ENCODE peak calls at places on chromosome 7, in seven cellular contexts. One of them, this sample, is unnamed.

GRCh38 chr7:129168219-129168991 is 20.0 kb upstream of the SMO start:
- DNase-seq in endothelial cell of umbilical vein: no peak
- DNase-seq in GM12878: no peak
- DNase-seq in iPS-NIHi11: peak
- DNase-seq in NCI-H2081: peak
- DNase-seq in ACHN: no peak
- DNase-seq in NCI-H1694 treated with DMSO at 0.1 percent for 48 hours: peak
- DNase-seq in this sample: no peak

GRCh38 chr7:90595801-90596683 is at the start of gene CDK14:
- DNase-seq in iPS-NIHi11: peak
- DNase-seq in endothelial cell of umbilical vein: peak
- DNase-seq in NCI-H1694 treated with DMSO at 0.1 percent for 48 hours: peak
- DNase-seq in NCI-H2081: peak
- DNase-seq in ACHN: peak
- DNase-seq in GM12878: no peak
- DNase-seq in this sample: peak

GRCh38 chr7:50674896-50675835 is 107.5 kb downstream of the GRB10 start:
- DNase-seq in endothelial cell of umbilical vein: no peak
- DNase-seq in GM12878: no peak
- DNase-seq in iPS-NIHi11: no peak
- DNase-seq in ACHN: no peak
- DNase-seq in NCI-H2081: no peak
- DNase-seq in NCI-H1694 treated with DMSO at 0.1 percent for 48 hours: no peak
- DNase-seq in this sample: no peak

GRCh38 chr7:100465702-100466311 is 1.7 kb upstream of the SPACDR start:
- DNase-seq in GM12878: no peak
- DNase-seq in ACHN: peak
- DNase-seq in endothelial cell of umbilical vein: peak
- DNase-seq in NCI-H2081: peak
- DNase-seq in NCI-H1694 treated with DMSO at 0.1 percent for 48 hours: peak
- DNase-seq in iPS-NIHi11: peak
- DNase-seq in this sample: peak

GRCh38 chr7:149329265-149329664 is 67.3 kb downstream of the ZNF783 start:
- DNase-seq in ACHN: no peak
- DNase-seq in iPS-NIHi11: no peak
- DNase-seq in endothelial cell of umbilical vein: no peak
- DNase-seq in NCI-H2081: no peak
- DNase-seq in GM12878: no peak
- DNase-seq in NCI-H1694 treated with DMSO at 0.1 percent for 48 hours: no peak
- DNase-seq in this sample: no peak

GRCh38 chr7:132379292-132379691 is 197.0 kb downstream of the PLXNA4 start:
- DNase-seq in NCI-H1694 treated with DMSO at 0.1 percent for 48 hours: no peak
- DNase-seq in NCI-H2081: no peak
- DNase-seq in iPS-NIHi11: no peak
- DNase-seq in GM12878: no peak
- DNase-seq in ACHN: no peak
- DNase-seq in endothelial cell of umbilical vein: no peak
- DNase-seq in this sample: no peak

GRCh38 chr7:54663186-54663585 is 95.8 kb downstream of the SEC61G start:
- DNase-seq in iPS-NIHi11: no peak
- DNase-seq in NCI-H1694 treated with DMSO at 0.1 percent for 48 hours: no peak
- DNase-seq in GM12878: no peak
- DNase-seq in endothelial cell of umbilical vein: no peak
- DNase-seq in ACHN: no peak
- DNase-seq in NCI-H2081: no peak
- DNase-seq in this sample: no peak

GRCh38 chr7:94087664-94088352 is 83.7 kb upstream of the BET1 start:
- DNase-seq in iPS-NIHi11: peak
- DNase-seq in GM12878: peak
- DNase-seq in endothelial cell of umbilical vein: peak
- DNase-seq in NCI-H2081: peak
- DNase-seq in NCI-H1694 treated with DMSO at 0.1 percent for 48 hours: peak
- DNase-seq in ACHN: peak
- DNase-seq in this sample: peak

GRCh38 chr7:106720641-106721040 is 59.7 kb upstream of the CCDC71L start:
- DNase-seq in NCI-H1694 treated with DMSO at 0.1 percent for 48 hours: no peak
- DNase-seq in GM12878: no peak
- DNase-seq in NCI-H2081: no peak
- DNase-seq in iPS-NIHi11: no peak
- DNase-seq in ACHN: no peak
- DNase-seq in endothelial cell of umbilical vein: no peak
- DNase-seq in this sample: peak

GRCh38 chr7:111006691-111007090 is 84.2 kb upstream of the LRRN3 start:
- DNase-seq in iPS-NIHi11: no peak
- DNase-seq in ACHN: no peak
- DNase-seq in endothelial cell of umbilical vein: no peak
- DNase-seq in GM12878: no peak
- DNase-seq in NCI-H2081: no peak
- DNase-seq in NCI-H1694 treated with DMSO at 0.1 percent for 48 hours: no peak
- DNase-seq in this sample: no peak

GRCh38 chr7:28037220-28038010 is 143.2 kb downstream of the JAZF1 start:
- DNase-seq in NCI-H2081: no peak
- DNase-seq in iPS-NIHi11: no peak
- DNase-seq in NCI-H1694 treated with DMSO at 0.1 percent for 48 hours: no peak
- DNase-seq in GM12878: peak
- DNase-seq in endothelial cell of umbilical vein: peak
- DNase-seq in ACHN: peak
- DNase-seq in this sample: peak

GRCh38 chr7:21011153-21011552 is 224.5 kb upstream of the SP8 start:
- DNase-seq in iPS-NIHi11: no peak
- DNase-seq in NCI-H1694 treated with DMSO at 0.1 percent for 48 hours: no peak
- DNase-seq in NCI-H2081: no peak
- DNase-seq in ACHN: no peak
- DNase-seq in GM12878: no peak
- DNase-seq in endothelial cell of umbilical vein: no peak
- DNase-seq in this sample: no peak

GRCh38 chr7:106282374-106282773 is 2.4 kb downstream of the NAMPT start:
- DNase-seq in ACHN: no peak
- DNase-seq in endothelial cell of umbilical vein: no peak
- DNase-seq in GM12878: no peak
- DNase-seq in NCI-H1694 treated with DMSO at 0.1 percent for 48 hours: no peak
- DNase-seq in iPS-NIHi11: no peak
- DNase-seq in NCI-H2081: no peak
- DNase-seq in this sample: peak

GRCh38 chr7:45626441-45627430 is 52.6 kb downstream of the ADCY1 start:
- DNase-seq in endothelial cell of umbilical vein: no peak
- DNase-seq in NCI-H1694 treated with DMSO at 0.1 percent for 48 hours: no peak
- DNase-seq in ACHN: no peak
- DNase-seq in GM12878: no peak
- DNase-seq in NCI-H2081: no peak
- DNase-seq in iPS-NIHi11: peak
- DNase-seq in this sample: no peak

GRCh38 chr7:128166603-128167315 is 74.3 kb upstream of the LEP start:
- DNase-seq in ACHN: peak
- DNase-seq in GM12878: no peak
- DNase-seq in NCI-H2081: peak
- DNase-seq in endothelial cell of umbilical vein: no peak
- DNase-seq in iPS-NIHi11: peak
- DNase-seq in NCI-H1694 treated with DMSO at 0.1 percent for 48 hours: no peak
- DNase-seq in this sample: no peak

GRCh38 chr7:95511716-95512260 is 26.0 kb downstream of the ASB4 start:
- DNase-seq in ACHN: peak
- DNase-seq in GM12878: no peak
- DNase-seq in NCI-H1694 treated with DMSO at 0.1 percent for 48 hours: peak
- DNase-seq in NCI-H2081: peak
- DNase-seq in iPS-NIHi11: peak
- DNase-seq in endothelial cell of umbilical vein: peak
- DNase-seq in this sample: peak

GRCh38 chr7:100192951-100193350 is 15.2 kb downstream of the STAG3 start:
- DNase-seq in GM12878: no peak
- DNase-seq in endothelial cell of umbilical vein: no peak
- DNase-seq in iPS-NIHi11: no peak
- DNase-seq in NCI-H1694 treated with DMSO at 0.1 percent for 48 hours: no peak
- DNase-seq in ACHN: no peak
- DNase-seq in NCI-H2081: no peak
- DNase-seq in this sample: no peak

GRCh38 chr7:84105582-84105981 is 89.0 kb downstream of the SEMA3A start:
- DNase-seq in GM12878: no peak
- DNase-seq in NCI-H1694 treated with DMSO at 0.1 percent for 48 hours: no peak
- DNase-seq in endothelial cell of umbilical vein: peak
- DNase-seq in NCI-H2081: no peak
- DNase-seq in ACHN: no peak
- DNase-seq in iPS-NIHi11: no peak
- DNase-seq in this sample: no peak

GRCh38 chr7:96075510-96076349 is 246.2 kb downstream of the SLC25A13 start:
- DNase-seq in NCI-H1694 treated with DMSO at 0.1 percent for 48 hours: peak
- DNase-seq in ACHN: peak
- DNase-seq in iPS-NIHi11: peak
- DNase-seq in endothelial cell of umbilical vein: peak
- DNase-seq in NCI-H2081: peak
- DNase-seq in GM12878: no peak
- DNase-seq in this sample: peak

GRCh38 chr7:135414850-135415439 is 95.0 kb downstream of the CNOT4 start:
- DNase-seq in ACHN: peak
- DNase-seq in NCI-H1694 treated with DMSO at 0.1 percent for 48 hours: peak
- DNase-seq in endothelial cell of umbilical vein: peak
- DNase-seq in NCI-H2081: peak
- DNase-seq in iPS-NIHi11: peak
- DNase-seq in GM12878: no peak
- DNase-seq in this sample: peak

GRCh38 chr7:21851445-21852043 is 94.2 kb downstream of the CDCA7L start:
- DNase-seq in GM12878: no peak
- DNase-seq in NCI-H2081: no peak
- DNase-seq in NCI-H1694 treated with DMSO at 0.1 percent for 48 hours: no peak
- DNase-seq in endothelial cell of umbilical vein: peak
- DNase-seq in ACHN: no peak
- DNase-seq in iPS-NIHi11: no peak
- DNase-seq in this sample: no peak

GRCh38 chr7:11650030-11650429 is 182.0 kb downstream of the THSD7A start:
- DNase-seq in NCI-H2081: no peak
- DNase-seq in iPS-NIHi11: no peak
- DNase-seq in NCI-H1694 treated with DMSO at 0.1 percent for 48 hours: no peak
- DNase-seq in endothelial cell of umbilical vein: peak
- DNase-seq in GM12878: no peak
- DNase-seq in ACHN: no peak
- DNase-seq in this sample: no peak

GRCh38 chr7:108324053-108325038 is 131.9 kb downstream of the NRCAM start:
- DNase-seq in NCI-H1694 treated with DMSO at 0.1 percent for 48 hours: no peak
- DNase-seq in endothelial cell of umbilical vein: no peak
- DNase-seq in iPS-NIHi11: no peak
- DNase-seq in NCI-H2081: no peak
- DNase-seq in GM12878: no peak
- DNase-seq in ACHN: no peak
- DNase-seq in this sample: no peak

GRCh38 chr7:132441935-132442334 is 134.3 kb downstream of the PLXNA4 start:
- DNase-seq in NCI-H1694 treated with DMSO at 0.1 percent for 48 hours: no peak
- DNase-seq in iPS-NIHi11: no peak
- DNase-seq in NCI-H2081: no peak
- DNase-seq in GM12878: no peak
- DNase-seq in endothelial cell of umbilical vein: no peak
- DNase-seq in ACHN: no peak
- DNase-seq in this sample: no peak

GRCh38 chr7:148501707-148502139 is 88.8 kb upstream of the C7orf33 start:
- DNase-seq in ACHN: peak
- DNase-seq in NCI-H1694 treated with DMSO at 0.1 percent for 48 hours: no peak
- DNase-seq in NCI-H2081: no peak
- DNase-seq in endothelial cell of umbilical vein: no peak
- DNase-seq in iPS-NIHi11: peak
- DNase-seq in GM12878: peak
- DNase-seq in this sample: no peak

GRCh38 chr7:43520201-43520600 is 62.7 kb upstream of the STK17A start:
- DNase-seq in NCI-H2081: no peak
- DNase-seq in iPS-NIHi11: no peak
- DNase-seq in endothelial cell of umbilical vein: no peak
- DNase-seq in GM12878: no peak
- DNase-seq in ACHN: no peak
- DNase-seq in NCI-H1694 treated with DMSO at 0.1 percent for 48 hours: no peak
- DNase-seq in this sample: no peak

GRCh38 chr7:18320971-18321567 is 174.5 kb upstream of the HDAC9 start:
- DNase-seq in NCI-H2081: peak
- DNase-seq in ACHN: peak
- DNase-seq in endothelial cell of umbilical vein: peak
- DNase-seq in NCI-H1694 treated with DMSO at 0.1 percent for 48 hours: peak
- DNase-seq in iPS-NIHi11: peak
- DNase-seq in GM12878: no peak
- DNase-seq in this sample: peak

GRCh38 chr7:90946711-90947501 is 317.3 kb upstream of the FZD1 start:
- DNase-seq in GM12878: no peak
- DNase-seq in iPS-NIHi11: no peak
- DNase-seq in endothelial cell of umbilical vein: no peak
- DNase-seq in NCI-H2081: no peak
- DNase-seq in NCI-H1694 treated with DMSO at 0.1 percent for 48 hours: no peak
- DNase-seq in ACHN: no peak
- DNase-seq in this sample: no peak

GRCh38 chr7:87300756-87301155 is 44.7 kb upstream of the CROT start:
- DNase-seq in NCI-H1694 treated with DMSO at 0.1 percent for 48 hours: no peak
- DNase-seq in GM12878: no peak
- DNase-seq in NCI-H2081: no peak
- DNase-seq in ACHN: no peak
- DNase-seq in iPS-NIHi11: no peak
- DNase-seq in endothelial cell of umbilical vein: no peak
- DNase-seq in this sample: no peak

GRCh38 chr7:33287738-33288137 is 158.4 kb downstream of the BBS9 start:
- DNase-seq in NCI-H2081: no peak
- DNase-seq in NCI-H1694 treated with DMSO at 0.1 percent for 48 hours: no peak
- DNase-seq in ACHN: no peak
- DNase-seq in iPS-NIHi11: no peak
- DNase-seq in GM12878: no peak
- DNase-seq in endothelial cell of umbilical vein: no peak
- DNase-seq in this sample: no peak

GRCh38 chr7:12921751-12922345 is 234.4 kb downstream of the ARL4A start:
- DNase-seq in iPS-NIHi11: no peak
- DNase-seq in endothelial cell of umbilical vein: peak
- DNase-seq in NCI-H2081: no peak
- DNase-seq in NCI-H1694 treated with DMSO at 0.1 percent for 48 hours: no peak
- DNase-seq in GM12878: no peak
- DNase-seq in ACHN: no peak
- DNase-seq in this sample: no peak

GRCh38 chr7:94971051-94971867 is 63.9 kb downstream of the PPP1R9A start:
- DNase-seq in NCI-H1694 treated with DMSO at 0.1 percent for 48 hours: no peak
- DNase-seq in endothelial cell of umbilical vein: no peak
- DNase-seq in NCI-H2081: no peak
- DNase-seq in GM12878: no peak
- DNase-seq in iPS-NIHi11: no peak
- DNase-seq in ACHN: peak
- DNase-seq in this sample: no peak

GRCh38 chr7:150479023-150479716 is 28.7 kb downstream of the GIMAP8 start:
- DNase-seq in iPS-NIHi11: no peak
- DNase-seq in NCI-H1694 treated with DMSO at 0.1 percent for 48 hours: no peak
- DNase-seq in ACHN: no peak
- DNase-seq in endothelial cell of umbilical vein: no peak
- DNase-seq in NCI-H2081: no peak
- DNase-seq in GM12878: no peak
- DNase-seq in this sample: no peak

GRCh38 chr7:44787041-44787440 is 9.4 kb upstream of the PPIA start:
- DNase-seq in iPS-NIHi11: no peak
- DNase-seq in ACHN: no peak
- DNase-seq in endothelial cell of umbilical vein: no peak
- DNase-seq in GM12878: no peak
- DNase-seq in NCI-H1694 treated with DMSO at 0.1 percent for 48 hours: no peak
- DNase-seq in NCI-H2081: no peak
- DNase-seq in this sample: no peak

GRCh38 chr7:158816271-158816670 is 13.0 kb downstream of the ESYT2 start:
- DNase-seq in iPS-NIHi11: no peak
- DNase-seq in NCI-H1694 treated with DMSO at 0.1 percent for 48 hours: no peak
- DNase-seq in GM12878: no peak
- DNase-seq in endothelial cell of umbilical vein: no peak
- DNase-seq in NCI-H2081: no peak
- DNase-seq in ACHN: no peak
- DNase-seq in this sample: no peak

This sample was measured in NB4.